ENCODE peak calls at places on chromosomes 11 and 22, in eight cellular contexts. G, U, O, K, Z, M, I and R are unnamed samples.

GRCh38 chr11:134759855-134760254 is 347.8 kb upstream of the B3GAT1 start:
- DNase-seq in G (no peak), U (no peak), O (no peak), K (no peak), Z (no peak), M (no peak), I (no peak), R (no peak)

GRCh38 chr22:35604671-35605457 is 12.3 kb downstream of the MB start:
- DNase-seq in G (no peak), U (no peak), O (no peak), K (peak), Z (no peak), M (no peak), I (no peak), R (no peak)

GRCh38 chr11:13923716-13924650 is 38.5 kb upstream of the SPON1 start:
- DNase-seq in G (no peak), U (no peak), O (no peak), K (no peak), Z (no peak), M (no peak), I (no peak), R (no peak)

GRCh38 chr11:44110231-44110679 is 14.8 kb downstream of the EXT2 start:
- DNase-seq in G (no peak), U (no peak), O (peak), K (peak), Z (peak), M (peak), I (peak), R (peak)

GRCh38 chr22:44707752-44708151 is 5.7 kb downstream of the PRR5 start:
- DNase-seq in G (no peak), U (no peak), O (no peak), K (no peak), Z (no peak), M (no peak), I (no peak), R (no peak)

GRCh38 chr11:728901-729491 is 18.3 kb upstream of the TALDO1 start:
- DNase-seq in G (no peak), U (no peak), O (no peak), K (peak), Z (no peak), M (no peak), I (no peak), R (no peak)

GRCh38 chr11:45664376-45665205 is 831 bp downstream of the CHST1 start:
- DNase-seq in G (no peak), U (no peak), O (no peak), K (peak), Z (no peak), M (no peak), I (no peak), R (no peak)

GRCh38 chr22:22818861-22819855 is 68.5 kb upstream of the IGLL5 start:
- DNase-seq in G (no peak), U (no peak), O (no peak), K (no peak), Z (no peak), M (no peak), I (no peak), R (no peak)

GRCh38 chr11:69307871-69308381 is 14.0 kb downstream of the MYEOV start:
- DNase-seq in G (no peak), U (no peak), O (no peak), K (no peak), Z (no peak), M (no peak), I (no peak), R (no peak)

GRCh38 chr11:22304337-22304961 is 33.7 kb upstream of the SLC17A6 start:
- DNase-seq in G (no peak), U (peak), O (no peak), K (peak), Z (no peak), M (peak), I (peak), R (peak)

GRCh38 chr11:69010361-69010891 is 2.6 kb downstream of the MRGPRF start:
- DNase-seq in G (no peak), U (no peak), O (no peak), K (no peak), Z (no peak), M (no peak), I (no peak), R (no peak)

GRCh38 chr22:31897842-31898241 is 46.5 kb upstream of the YWHAH start:
- DNase-seq in G (peak), U (no peak), O (no peak), K (no peak), Z (no peak), M (peak), I (no peak), R (peak)

GRCh38 chr11:2990617-2991476 is 1.3 kb downstream of the NAP1L4 start:
- DNase-seq in G (no peak), U (no peak), O (peak), K (no peak), Z (no peak), M (no peak), I (no peak), R (no peak)

GRCh38 chr11:69007978-69008381 is 5.1 kb downstream of the MRGPRF start:
- DNase-seq in G (no peak), U (no peak), O (no peak), K (no peak), Z (no peak), M (no peak), I (no peak), R (no peak)

GRCh38 chr11:46359936-46360335 is 12.7 kb downstream of the DGKZ start:
- DNase-seq in G (no peak), U (no peak), O (no peak), K (no peak), Z (no peak), M (no peak), I (no peak), R (no peak)

GRCh38 chr11:98036810-98037209 is 983.9 kb upstream of the CNTN5 start:
- DNase-seq in G (no peak), U (no peak), O (no peak), K (no peak), Z (no peak), M (no peak), I (no peak), R (no peak)

GRCh38 chr11:56740107-56740506 is 8.4 kb downstream of the OR9G4 start:
- DNase-seq in G (no peak), U (no peak), O (no peak), K (no peak), Z (no peak), M (no peak), I (no peak), R (no peak)

GRCh38 chr11:82730286-82730685 is 3.4 kb downstream of the FAM181B start:
- DNase-seq in G (no peak), U (no peak), O (no peak), K (no peak), Z (no peak), M (no peak), I (no peak), R (no peak)

GRCh38 chr11:100738701-100739100 is 51.6 kb downstream of the ARHGAP42 start:
- DNase-seq in G (no peak), U (no peak), O (no peak), K (no peak), Z (no peak), M (no peak), I (no peak), R (no peak)

GRCh38 chr11:57501951-57502350 is 13.6 kb downstream of the SLC43A1 start:
- DNase-seq in G (no peak), U (no peak), O (no peak), K (no peak), Z (no peak), M (no peak), I (no peak), R (no peak)

GRCh38 chr11:106224172-106224571 is 146.7 kb downstream of the AASDHPPT start:
- DNase-seq in G (no peak), U (no peak), O (no peak), K (no peak), Z (no peak), M (no peak), I (no peak), R (no peak)

GRCh38 chr11:83835423-83835822 is 549.3 kb upstream of the CCDC90B start:
- DNase-seq in G (no peak), U (no peak), O (no peak), K (no peak), Z (no peak), M (no peak), I (peak), R (no peak)

GRCh38 chr11:124970925-124971324 is 16.9 kb downstream of the CCDC15 start:
- DNase-seq in G (no peak), U (no peak), O (no peak), K (no peak), Z (no peak), M (peak), I (peak), R (no peak)

GRCh38 chr11:65850217-65851082 is 7.5 kb downstream of the CFL1 start:
- DNase-seq in G (no peak), U (no peak), O (no peak), K (no peak), Z (no peak), M (no peak), I (no peak), R (no peak)

GRCh38 chr11:88594274-88594950 is 256.9 kb upstream of the CTSC start:
- DNase-seq in G (no peak), U (no peak), O (no peak), K (no peak), Z (no peak), M (no peak), I (no peak), R (no peak)

GRCh38 chr11:61888043-61888442 is 3.3 kb downstream of the FADS3 start:
- DNase-seq in G (no peak), U (no peak), O (no peak), K (no peak), Z (peak), M (peak), I (peak), R (no peak)

GRCh38 chr11:111696556-111696955 is 69.6 kb downstream of the PPP2R1B start:
- DNase-seq in G (no peak), U (no peak), O (no peak), K (no peak), Z (no peak), M (peak), I (peak), R (no peak)

GRCh38 chr11:90747057-90747456 is 524.2 kb upstream of the CHORDC1 start:
- DNase-seq in G (no peak), U (no peak), O (no peak), K (no peak), Z (no peak), M (no peak), I (peak), R (no peak)

GRCh38 chr22:20740222-20740951 is 33.5 kb upstream of the SERPIND1 start:
- DNase-seq in G (no peak), U (no peak), O (no peak), K (peak), Z (no peak), M (no peak), I (no peak), R (no peak)

GRCh38 chr11:4118107-4118506 is 23.5 kb downstream of the RRM1 start:
- DNase-seq in G (no peak), U (no peak), O (no peak), K (no peak), Z (no peak), M (peak), I (peak), R (no peak)

GRCh38 chr11:130522284-130522961 is 74.0 kb downstream of the ADAMTS15 start:
- DNase-seq in G (peak), U (peak), O (no peak), K (peak), Z (peak), M (peak), I (peak), R (no peak)